ENCODE peak calls at places on chromosomes 1 and 21, in eight cellular contexts. W is EL; T is AG08396; E is HT-29; C is NCI-H774; R is lower leg skin; K is AG04450; Y is effector memory CD8-positive, alpha-beta T cell. D is an unnamed sample.
A peak's percentile ranks its signal among the peaks of the same experiment; 100 is the strongest.

GRCh38 chr1:196897158-196897828 is 9.4 kb downstream of the CFHR4 start:
- DNase-seq in C (no peak), W (no peak), T (no peak), E (no peak), R (no peak), K (no peak), Y (no peak), D (no peak)

GRCh38 chr1:55580845-55581332 is 365.7 kb upstream of the USP24 start:
- DNase-seq in K (peak; percentile 55), Y (no peak), R (no peak), T (peak; percentile 46), W (peak; percentile 88), C (no peak), E (no peak), D (no peak)

GRCh38 chr1:209769171-209769904 is 13.5 kb downstream of the TRAF3IP3 start:
- DNase-seq in Y (peak; percentile 57), E (no peak), W (peak; percentile 87), K (peak; percentile 66), R (peak; percentile 93), T (peak; percentile 73), C (no peak), D (peak; percentile 88)

GRCh38 chr1:19036049-19036546 is 79.6 kb upstream of the IFFO2 start:
- DNase-seq in T (no peak), R (peak; percentile 83), Y (no peak), E (no peak), K (no peak), C (no peak), W (no peak), D (no peak)

GRCh38 chr1:32239335-32239734 is 7.7 kb upstream of the FAM167B start:
- DNase-seq in W (no peak), T (no peak), C (peak; percentile 52), R (no peak), E (no peak), Y (no peak), K (no peak), D (no peak)

GRCh38 chr1:91730781-91731732 is 154.9 kb downstream of the TGFBR3 start:
- DNase-seq in K (no peak), E (no peak), W (peak; percentile 23), Y (no peak), R (peak; percentile 93), C (no peak), T (no peak), D (no peak)

GRCh38 chr1:216528816-216529215 is 105.6 kb upstream of the USH2A start:
- DNase-seq in K (no peak), T (no peak), R (no peak), Y (no peak), C (peak; percentile 54), E (no peak), W (no peak), D (no peak)

GRCh38 chr1:192553741-192554140 is 21.8 kb upstream of the RGS1 start:
- DNase-seq in T (no peak), K (no peak), R (no peak), W (no peak), Y (no peak), E (no peak), C (no peak), D (no peak)

GRCh38 chr1:184854036-184854435 is 99.4 kb upstream of the EDEM3 start:
- DNase-seq in E (no peak), T (no peak), W (no peak), R (no peak), C (no peak), Y (no peak), K (no peak), D (no peak)

GRCh38 chr1:198599749-198600148 is 39.1 kb upstream of the PTPRC start:
- DNase-seq in T (no peak), W (no peak), Y (no peak), K (no peak), R (no peak), C (no peak), E (no peak), D (no peak)

GRCh38 chr1:230463326-230463725 is 37.2 kb upstream of the PGBD5 start:
- DNase-seq in R (no peak), E (no peak), Y (no peak), T (no peak), C (no peak), K (no peak), W (no peak), D (no peak)

GRCh38 chr1:2583871-2584341 is 2.7 kb upstream of the PRXL2B start:
- DNase-seq in R (no peak), T (peak; percentile 50), K (no peak), W (no peak), C (peak; percentile 40), Y (no peak), E (peak; percentile 78), D (peak; percentile 74)

GRCh38 chr1:203652718-203653461 is 26.3 kb downstream of the ATP2B4 start:
- DNase-seq in R (no peak), C (no peak), W (no peak), K (no peak), E (no peak), T (no peak), Y (peak; percentile 48), D (peak; percentile 79)

GRCh38 chr21:39885119-39885848 is 18.0 kb downstream of the PCP4 start:
- DNase-seq in R (no peak), E (no peak), W (no peak), C (no peak), Y (no peak), K (no peak), T (no peak), D (no peak)

GRCh38 chr1:231062500-231063270 is 22.6 kb upstream of the FAM89A start:
- DNase-seq in T (no peak), Y (no peak), C (no peak), R (no peak), W (peak; percentile 63), E (no peak), K (no peak), D (no peak)

GRCh38 chr1:67040405-67040804 is 13.5 kb downstream of the SLC35D1 start:
- DNase-seq in W (no peak), T (no peak), Y (no peak), K (no peak), R (no peak), E (no peak), C (no peak), D (no peak)

GRCh38 chr1:8370928-8371327 is 53.0 kb downstream of the SLC45A1 start:
- DNase-seq in R (peak; percentile 68), C (no peak), T (peak; percentile 20), W (no peak), K (no peak), Y (no peak), E (no peak), D (no peak)

GRCh38 chr1:76764638-76765572 is 102.4 kb upstream of the ST6GALNAC5 start:
- DNase-seq in T (no peak), R (no peak), W (peak; percentile 10), K (no peak), Y (no peak), E (no peak), C (peak; percentile 57), D (no peak)

GRCh38 chr1:207988326-207989005 is 77.5 kb upstream of the CD34 start:
- DNase-seq in W (no peak), K (no peak), R (no peak), E (no peak), C (no peak), Y (no peak), T (no peak), D (no peak)

GRCh38 chr1:226903819-226904710 is 33.6 kb downstream of the PSEN2 start:
- DNase-seq in W (peak; percentile 59), E (no peak), K (peak; percentile 47), R (peak; percentile 68), C (no peak), Y (no peak), T (peak; percentile 46), D (no peak)